ENCODE peak calls at places on chromosome 7, in four cellular contexts. D is SK-N-SH, W is spleen, Z is HCT116. J is an unnamed sample.

GRCh38 chr7:130895006-130895750 is 161.2 kb upstream of the KLF14 start:
- DNase-seq in D (no peak), W (no peak), Z (no peak), J (no peak)

GRCh38 chr7:83546586-83546985 is 102.4 kb downstream of the SEMA3E start:
- DNase-seq in D (no peak), W (no peak), Z (no peak), J (no peak)

GRCh38 chr7:157553256-157553655 is 216.5 kb downstream of the DNAJB6 start:
- DNase-seq in D (no peak), W (peak), Z (no peak), J (no peak)

GRCh38 chr7:45593877-45594276 is 19.7 kb downstream of the ADCY1 start:
- DNase-seq in D (no peak), W (peak), Z (no peak), J (no peak)

GRCh38 chr7:27053153-27053552 is 42.6 kb downstream of the HOXA1 start:
- DNase-seq in D (no peak), W (no peak), Z (no peak), J (no peak)

GRCh38 chr7:113810108-113810748 is 108.6 kb downstream of the PPP1R3A start:
- DNase-seq in D (no peak), W (no peak), Z (no peak), J (no peak)

GRCh38 chr7:11517853-11518252 is 314.1 kb downstream of the THSD7A start:
- DNase-seq in D (no peak), W (no peak), Z (no peak), J (no peak)

GRCh38 chr7:139936760-139937310 is 107.8 kb downstream of the TBXAS1 start:
- DNase-seq in D (no peak), W (no peak), Z (no peak), J (no peak)

GRCh38 chr7:47586925-47587324 is 5.0 kb upstream of the TNS3 start:
- DNase-seq in D (no peak), W (no peak), Z (no peak), J (no peak)

GRCh38 chr7:889025-889390 is 12.7 kb downstream of the GET4 start:
- DNase-seq in D (no peak), W (peak), Z (no peak), J (no peak)

GRCh38 chr7:101817930-101818698 is 688 bp downstream of the CUX1 start:
- DNase-seq in D (no peak), W (no peak), Z (no peak), J (no peak)

GRCh38 chr7:77903597-77903996 is 105.0 kb downstream of the PHTF2 start:
- DNase-seq in D (peak), W (no peak), Z (no peak), J (no peak)
- TF ChIP-seq CTCF in D (peak), W (no peak), Z (no peak), J (no peak)

DNA sequence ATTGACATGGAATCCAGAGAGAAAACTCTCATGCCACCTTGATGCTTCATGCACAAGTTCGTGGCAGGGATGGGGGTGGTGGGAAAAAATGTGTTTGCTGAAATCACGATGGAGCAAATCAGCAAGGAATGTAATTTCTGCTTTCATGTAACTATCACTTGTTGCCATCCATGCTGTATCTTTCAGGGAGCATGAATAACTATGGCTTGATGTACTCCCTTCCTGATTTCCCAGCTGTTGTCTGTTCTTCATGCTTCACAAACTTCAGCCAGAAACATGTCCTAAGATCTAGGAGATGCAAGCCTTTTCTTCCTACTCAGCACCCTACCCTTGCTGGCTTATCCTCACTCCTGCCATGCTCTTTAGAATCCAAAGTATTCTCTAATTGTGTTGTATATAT is 64.0 kb downstream of the LRRC4 start:
- DNase-seq in D (no peak), W (no peak), Z (no peak), J (no peak)
- H3K27ac ChIP-seq in D (no peak), W (no peak), Z (no peak), J (no peak)

DNA sequence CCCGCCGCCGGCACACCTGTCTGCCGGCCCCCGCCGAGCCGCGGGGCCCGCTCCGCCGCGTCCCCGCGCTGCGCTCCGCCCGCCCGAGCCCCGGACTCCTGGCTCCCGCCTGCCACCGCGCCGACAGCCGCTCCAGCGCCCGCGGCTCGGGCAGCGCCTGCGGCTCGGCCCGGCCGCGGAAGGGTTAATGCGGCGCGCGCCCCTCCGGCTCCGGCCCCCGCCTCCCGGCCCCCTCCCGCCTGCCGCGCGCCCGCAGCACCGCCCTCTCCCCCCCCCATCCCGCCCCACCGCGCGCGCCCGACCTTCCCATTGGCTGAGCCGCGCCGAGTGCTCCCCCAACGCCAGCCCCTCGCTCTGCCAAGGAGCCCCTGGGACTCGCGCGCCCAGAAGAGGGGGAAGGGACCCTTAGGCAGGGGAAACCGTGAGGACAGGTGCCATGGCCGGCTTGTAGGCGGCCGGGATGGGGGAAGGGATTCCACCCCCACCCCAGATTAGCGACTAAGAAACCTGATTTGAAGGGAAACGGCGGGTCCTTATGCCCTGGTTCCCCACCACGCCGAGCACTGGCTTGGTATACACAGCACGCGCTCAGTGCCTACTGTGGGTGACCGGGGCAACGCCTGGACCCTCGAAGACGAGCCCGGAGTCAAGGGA is at the start of gene KCNH2:
- DNase-seq in D (peak), W (no peak), Z (no peak), J (no peak)
- TF ChIP-seq POLR2AphosphoS5 in D (no peak), W (no peak), Z (no peak), J (no peak)

GRCh38 chr7:100065452-100066186 is 15.9 kb downstream of the ZNF3 start:
- DNase-seq in D (peak), W (no peak), Z (no peak), J (no peak)

GRCh38 chr7:100069991-100070390 is 11.5 kb downstream of the ZNF3 start:
- DNase-seq in D (no peak), W (no peak), Z (no peak), J (no peak)

GRCh38 chr7:100063376-100063775 is 13.8 kb downstream of the ZSCAN21 start:
- DNase-seq in D (no peak), W (no peak), Z (no peak), J (no peak)

GRCh38 chr7:100064162-100064561 is 14.6 kb downstream of the ZSCAN21 start:
- DNase-seq in D (no peak), W (no peak), Z (no peak), J (no peak)

DNA sequence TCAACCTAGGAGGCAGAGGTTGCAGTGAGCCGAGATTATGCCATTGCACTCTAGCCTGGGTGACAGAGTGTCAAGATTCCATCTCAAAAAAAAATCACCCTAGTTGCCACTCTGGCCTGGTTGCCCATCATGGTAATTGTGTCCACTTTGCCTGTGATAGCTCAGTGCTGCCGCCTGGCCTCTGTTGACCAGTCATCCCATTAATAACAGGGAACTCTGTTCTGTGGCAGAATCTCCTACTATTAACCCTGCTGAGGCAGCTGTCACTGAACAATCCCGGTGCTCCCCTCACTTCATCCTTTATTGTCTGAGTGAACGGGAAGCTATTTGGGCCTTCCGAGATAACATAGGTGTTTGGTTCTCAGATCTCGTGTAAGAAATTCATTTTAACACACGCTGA is 14.6 kb downstream of the ZNF3 start:
- DNase-seq in D (no peak), W (no peak), Z (no peak), J (no peak)
- TF ChIP-seq CTCF in D (no peak), W (no peak), Z (no peak), J (no peak)

DNA sequence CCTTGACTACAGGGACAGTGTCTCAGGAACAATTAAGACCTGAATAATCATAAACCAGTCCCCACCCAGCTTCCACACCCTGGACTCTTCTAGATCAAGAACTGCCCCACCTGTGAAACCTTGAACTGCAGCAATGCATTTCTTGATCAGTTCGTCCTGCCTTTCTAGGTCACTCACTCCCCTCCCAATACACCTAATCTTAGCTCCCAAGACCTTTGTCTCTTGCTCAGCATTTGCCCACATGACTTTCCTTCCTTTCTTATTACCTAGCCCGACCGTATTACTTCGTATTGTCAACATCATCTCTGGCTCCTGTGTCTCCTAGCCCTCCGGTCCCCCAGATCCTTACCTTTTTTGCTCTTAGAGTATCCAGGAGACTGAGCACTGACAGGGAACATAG is 5.5 kb upstream of the NAMPT start:
- DNase-seq in D (no peak), W (no peak), Z (no peak), J (no peak)
- H3K27ac ChIP-seq in D (no peak), W (no peak), Z (no peak), J (no peak)

J was measured in prostate gland.